ENCODE peak calls at places on chromosomes 5 and 9, in five cellular contexts. Y is CD4-positive, alpha-beta T cell; N is brain microvascular endothelial cell; S is neural crest cell; Z is A673. I is an unnamed sample.

GRCh38 chr9:134501266-134502181 is 140.1 kb upstream of the COL5A1 start:
- DNase-seq in S (no peak), Z (no peak), Y (no peak), N (no peak), I (no peak)

GRCh38 chr5:37272564-37272963 is 23.4 kb upstream of the CPLANE1 start:
- DNase-seq in S (no peak), N (no peak), Z (no peak), Y (no peak), I (no peak)

GRCh38 chr5:67581203-67581602 is 384.6 kb upstream of the CD180 start:
- DNase-seq in Z (no peak), S (no peak), N (no peak), Y (no peak), I (no peak)

GRCh38 chr9:32782476-32783167 is 718 bp upstream of the TMEM215 start:
- DNase-seq in Z (no peak), S (peak; percentile 5), Y (no peak), N (no peak), I (no peak)

GRCh38 chr9:69083321-69083720 is 47.8 kb downstream of the FXN start:
- DNase-seq in Y (no peak), N (no peak), S (no peak), Z (no peak), I (no peak)

GRCh38 chr5:111384220-111384619 is 128.1 kb downstream of the STARD4 start:
- DNase-seq in Y (no peak), S (no peak), Z (peak; percentile 10), N (peak; percentile 3), I (no peak)

GRCh38 chr5:1161832-1162229 is 39.6 kb upstream of the SLC6A19 start:
- DNase-seq in N (no peak), Z (no peak), S (no peak), Y (no peak), I (no peak)

GRCh38 chr5:143233020-143233419 is 170.5 kb downstream of the NR3C1 start:
- DNase-seq in Y (no peak), N (no peak), Z (no peak), S (no peak), I (no peak)

GRCh38 chr9:16192403-16193017 is 639.7 kb downstream of the CCDC171 start:
- DNase-seq in N (peak; percentile 49), S (no peak), Y (no peak), Z (no peak), I (no peak)

GRCh38 chr5:32278403-32278802 is 34.3 kb downstream of the MTMR12 start:
- DNase-seq in N (peak; percentile 73), Y (no peak), S (no peak), Z (no peak), I (no peak)

GRCh38 chr9:133086894-133087293 is 25.1 kb downstream of the CEL start:
- DNase-seq in S (no peak), Y (no peak), Z (no peak), N (no peak), I (no peak)

GRCh38 chr9:101458955-101459631 is 23.5 kb upstream of the ALDOB start:
- DNase-seq in S (peak; percentile 5), Z (peak; percentile 82), N (peak; percentile 80), Y (no peak), I (no peak)

GRCh38 chr5:9156282-9156681 is 389.6 kb downstream of the SEMA5A start:
- DNase-seq in Z (peak; percentile 4), N (peak; percentile 66), Y (no peak), S (no peak), I (no peak)

GRCh38 chr9:22008662-22009562 is at the start of gene CDKN2B:
- DNase-seq in S (peak; percentile 94), Z (no peak), N (peak; percentile 92), Y (peak; percentile 48), I (peak; percentile 99)

GRCh38 chr5:133353741-133354140 is 258.6 kb downstream of the FSTL4 start:
- DNase-seq in Z (no peak), S (peak; percentile 58), N (peak; percentile 4), Y (no peak), I (peak; percentile 76)

GRCh38 chr9:87885484-87886189 is 3.0 kb downstream of the SPATA31E1 start:
- DNase-seq in Z (no peak), N (no peak), Y (no peak), S (no peak), I (no peak)

GRCh38 chr9:87884578-87885459 is 2.1 kb downstream of the SPATA31E1 start:
- DNase-seq in Y (no peak), N (no peak), S (no peak), Z (no peak), I (no peak)

GRCh38 chr9:87883274-87883673 is 597 bp downstream of the SPATA31E1 start:
- DNase-seq in S (no peak), N (no peak), Z (no peak), Y (no peak), I (no peak)

GRCh38 chr9:87882627-87883026 is at the start of gene SPATA31E1:
- DNase-seq in Z (no peak), N (no peak), S (no peak), Y (no peak), I (no peak)

DNA sequence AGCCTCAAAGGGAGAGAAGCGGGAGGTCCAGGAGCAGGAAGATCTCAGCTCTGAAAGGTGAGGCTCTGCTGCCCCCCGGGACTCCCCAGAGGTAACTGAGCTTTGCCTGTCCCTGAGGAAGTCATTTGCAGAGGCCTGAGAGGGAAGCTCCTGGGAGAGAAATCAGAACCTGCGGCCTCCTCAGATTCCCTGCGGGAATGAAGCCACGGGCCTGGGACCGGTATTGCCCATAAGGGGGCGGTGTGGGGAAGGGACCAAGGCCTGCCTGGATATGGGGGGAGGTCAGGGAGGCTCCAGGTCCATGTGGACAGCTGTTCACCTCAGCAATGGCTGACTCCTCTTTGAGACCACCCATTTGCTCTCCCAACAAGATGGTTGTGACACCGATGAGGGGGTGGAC is 1.3 kb downstream of the SPATA31E1 start:
- DNase-seq in N (no peak), Z (no peak), Y (no peak), S (no peak), I (no peak)
- TF ChIP-seq CTCF in N (peak; percentile 39), Z (peak; percentile 48), Y (no peak), S (no peak), I (no peak)

GRCh38 chr9:112369817-112370216 is 10.1 kb upstream of the HSDL2 start:
- DNase-seq in S (no peak), N (no peak), Y (no peak), Z (no peak), I (no peak)

GRCh38 chr9:112371060-112371459 is 8.8 kb upstream of the HSDL2 start:
- DNase-seq in N (no peak), S (no peak), Y (no peak), Z (no peak), I (no peak)

GRCh38 chr9:112367465-112367864 is 12.4 kb upstream of the HSDL2 start:
- DNase-seq in Z (no peak), N (no peak), Y (no peak), S (no peak), I (no peak)

GRCh38 chr9:112361602-112362001 is 18.3 kb upstream of the HSDL2 start:
- DNase-seq in Y (no peak), Z (peak; percentile 70), S (peak; percentile 16), N (no peak), I (no peak)

DNA sequence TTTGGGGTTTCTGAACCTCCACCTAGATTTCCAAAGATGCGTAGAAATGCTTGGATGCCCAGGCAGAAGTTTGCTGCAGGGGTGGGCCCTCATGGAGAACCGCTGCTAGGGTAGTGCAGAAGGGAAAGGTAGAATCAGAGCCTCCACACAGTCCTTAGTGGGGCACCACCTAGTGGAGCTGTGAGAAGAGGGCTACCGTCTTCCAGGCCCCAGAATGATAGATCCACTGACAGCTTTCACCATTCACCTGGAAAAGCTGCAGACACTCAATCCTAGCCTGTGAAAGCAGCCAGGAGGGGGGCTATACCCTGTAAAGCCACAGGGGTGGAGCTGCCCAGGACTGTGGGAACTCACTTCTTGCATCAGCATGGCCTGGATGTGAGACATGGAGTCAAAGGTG is 13.3 kb upstream of the HSDL2 start:
- DNase-seq in Z (no peak), N (no peak), S (no peak), Y (no peak), I (no peak)
- TF ChIP-seq CTCF in Z (peak; percentile 34), N (peak; percentile 46), S (no peak), Y (no peak), I (peak; percentile 16)

DNA sequence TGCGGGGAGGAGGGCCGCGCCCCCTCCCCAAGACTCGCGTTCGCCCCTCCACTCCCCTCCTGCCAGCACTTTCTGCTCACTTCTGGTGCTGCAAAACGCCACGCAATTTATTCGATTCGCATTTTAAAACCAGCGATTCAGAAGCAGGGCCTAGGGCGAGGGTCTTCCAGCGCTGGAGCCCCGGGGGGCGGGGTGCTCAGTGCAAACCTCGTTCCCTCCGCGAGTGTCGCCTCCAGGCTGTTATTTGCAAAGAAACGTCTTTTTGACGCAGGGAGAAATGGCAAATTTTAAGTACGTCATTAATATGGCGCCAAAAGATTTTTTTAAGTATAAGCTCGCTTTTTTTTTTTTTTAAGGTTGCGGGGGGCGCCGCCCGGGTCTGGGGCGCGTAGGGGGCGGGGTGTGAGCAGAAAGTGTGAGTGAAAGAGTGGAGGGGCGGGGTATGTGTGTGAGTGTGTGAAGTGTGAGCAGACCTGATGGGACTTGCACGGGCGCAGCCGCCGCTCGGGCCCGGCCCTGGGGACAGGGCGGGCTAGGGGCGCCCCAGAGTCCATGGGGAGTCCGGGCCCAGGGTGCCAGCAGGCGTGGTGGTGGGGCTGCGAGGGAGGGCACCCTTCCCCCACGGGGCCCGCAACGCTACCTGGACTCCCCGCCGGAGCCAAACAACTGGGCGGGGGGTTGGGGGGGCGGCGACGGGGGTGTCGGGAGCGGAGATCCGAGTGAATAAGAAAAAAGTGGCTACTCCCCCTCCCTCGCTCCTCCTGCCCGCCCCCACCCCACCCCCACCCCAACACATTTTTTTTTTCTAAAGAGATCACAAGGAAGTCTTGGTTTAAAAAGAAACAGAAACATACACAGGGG is at the start of gene JADE2:
- DNase-seq in N (peak; percentile 37), Y (peak; percentile 83), S (peak; percentile 28), Z (peak; percentile 82), I (no peak)
- TF ChIP-seq CTCF in N (no peak), Y (no peak), S (no peak), Z (peak; percentile 11), I (no peak)

DNA sequence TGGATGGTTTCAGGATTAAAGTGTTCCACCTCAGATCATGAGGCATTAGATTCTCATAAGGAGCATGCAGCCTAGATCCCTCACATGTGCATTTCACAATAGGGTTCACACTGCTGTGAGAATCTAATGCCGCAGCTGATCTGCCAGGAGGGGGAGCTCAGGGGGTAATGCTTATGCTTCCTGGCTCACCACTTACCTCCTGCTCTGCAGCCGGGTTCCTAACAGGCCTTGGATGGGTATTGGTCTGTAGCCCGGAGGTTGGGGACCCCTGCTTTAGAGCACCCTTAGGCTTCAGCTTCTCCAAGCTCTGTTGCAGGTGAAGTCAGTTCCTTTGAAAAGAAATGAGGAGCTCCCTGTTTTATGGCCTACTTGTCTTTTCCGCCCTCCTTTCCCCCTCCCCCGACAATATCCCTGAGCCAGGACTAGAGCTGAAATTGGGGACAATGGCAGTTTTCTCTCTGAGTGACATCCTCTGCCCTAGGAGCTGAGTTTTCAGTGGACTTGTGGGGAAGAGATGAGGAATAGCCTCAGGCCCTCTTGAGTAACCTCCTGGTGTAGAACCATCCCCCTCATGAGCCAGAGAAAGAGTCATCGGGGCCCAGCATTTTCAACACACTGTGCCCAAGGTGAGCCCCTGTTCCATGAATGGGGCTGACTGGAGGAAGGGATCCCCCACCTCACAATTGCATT is 16.2 kb upstream of the MAT2B start:
- DNase-seq in N (peak; percentile 20), Y (no peak), Z (peak; percentile 45), S (no peak), I (no peak)
- TF ChIP-seq CTCF in N (peak; percentile 59), Y (peak; percentile 13), Z (peak; percentile 40), S (no peak), I (peak; percentile 24)